ENCODE peak calls at places on chromosome 4, in ten cellular contexts. One of them, this sample, is unnamed.

GRCh38 chr4:108044951-108045686 is 55.4 kb downstream of the HADH start:
- DNase-seq in left ventricle myocardium inferior: no peak
- DNase-seq in transverse colon: no peak
- DNase-seq in PC-3: peak; percentile 56
- DNase-seq in upper lobe of right lung: no peak
- DNase-seq in mucosa of descending colon: no peak
- DNase-seq in K562: no peak
- DNase-seq in upper lobe of left lung: no peak
- DNase-seq in A549: no peak
- DNase-seq in hepatocyte: peak; percentile 34
- DNase-seq in this sample: no peak

GRCh38 chr4:37682701-37683401 is 3.3 kb downstream of the RELL1 start:
- DNase-seq in hepatocyte: peak; percentile 69
- DNase-seq in upper lobe of left lung: no peak
- DNase-seq in upper lobe of right lung: no peak
- DNase-seq in transverse colon: no peak
- DNase-seq in K562: no peak
- DNase-seq in left ventricle myocardium inferior: no peak
- DNase-seq in PC-3: no peak
- DNase-seq in A549: peak; percentile 48
- DNase-seq in mucosa of descending colon: no peak
- DNase-seq in this sample: no peak

GRCh38 chr4:26015133-26015651 is 101.2 kb downstream of the SMIM20 start:
- DNase-seq in PC-3: no peak
- DNase-seq in left ventricle myocardium inferior: peak; percentile 61
- DNase-seq in upper lobe of left lung: no peak
- DNase-seq in mucosa of descending colon: peak; percentile 69
- DNase-seq in hepatocyte: no peak
- DNase-seq in A549: no peak
- DNase-seq in K562: no peak
- DNase-seq in upper lobe of right lung: no peak
- DNase-seq in transverse colon: no peak
- DNase-seq in this sample: no peak

GRCh38 chr4:145298885-145299284 is 118.5 kb upstream of the OTUD4 start:
- DNase-seq in left ventricle myocardium inferior: no peak
- DNase-seq in upper lobe of right lung: no peak
- DNase-seq in mucosa of descending colon: no peak
- DNase-seq in PC-3: peak; percentile 62
- DNase-seq in transverse colon: peak; percentile 24
- DNase-seq in K562: no peak
- DNase-seq in upper lobe of left lung: peak; percentile 26
- DNase-seq in A549: no peak
- DNase-seq in hepatocyte: no peak
- DNase-seq in this sample: no peak

GRCh38 chr4:89410687-89411086 is 103.1 kb upstream of the GPRIN3 start:
- DNase-seq in mucosa of descending colon: no peak
- DNase-seq in hepatocyte: no peak
- DNase-seq in upper lobe of left lung: no peak
- DNase-seq in upper lobe of right lung: no peak
- DNase-seq in A549: no peak
- DNase-seq in left ventricle myocardium inferior: no peak
- DNase-seq in K562: no peak
- DNase-seq in transverse colon: no peak
- DNase-seq in PC-3: no peak
- DNase-seq in this sample: no peak

GRCh38 chr4:4673070-4673469 is 131.2 kb upstream of the STX18 start:
- DNase-seq in upper lobe of left lung: no peak
- DNase-seq in mucosa of descending colon: peak; percentile 73
- DNase-seq in PC-3: peak; percentile 69
- DNase-seq in upper lobe of right lung: no peak
- DNase-seq in K562: peak; percentile 100
- DNase-seq in left ventricle myocardium inferior: no peak
- DNase-seq in A549: peak; percentile 86
- DNase-seq in transverse colon: peak; percentile 44
- DNase-seq in hepatocyte: peak; percentile 32
- DNase-seq in this sample: peak; percentile 52

GRCh38 chr4:138672393-138672976 is 343.1 kb upstream of the NOCT start:
- DNase-seq in K562: no peak
- DNase-seq in hepatocyte: no peak
- DNase-seq in PC-3: no peak
- DNase-seq in transverse colon: no peak
- DNase-seq in mucosa of descending colon: no peak
- DNase-seq in upper lobe of right lung: no peak
- DNase-seq in left ventricle myocardium inferior: no peak
- DNase-seq in upper lobe of left lung: no peak
- DNase-seq in A549: no peak
- DNase-seq in this sample: no peak

GRCh38 chr4:139628184-139629012 is 37.2 kb upstream of the MGST2 start:
- DNase-seq in upper lobe of left lung: no peak
- DNase-seq in PC-3: no peak
- DNase-seq in hepatocyte: no peak
- DNase-seq in K562: no peak
- DNase-seq in upper lobe of right lung: peak; percentile 69
- DNase-seq in mucosa of descending colon: no peak
- DNase-seq in transverse colon: peak; percentile 60
- DNase-seq in left ventricle myocardium inferior: no peak
- DNase-seq in A549: no peak
- DNase-seq in this sample: peak; percentile 59

GRCh38 chr4:131257241-131257640 is 1891.9 kb upstream of the PCDH10 start:
- DNase-seq in A549: no peak
- DNase-seq in left ventricle myocardium inferior: no peak
- DNase-seq in K562: no peak
- DNase-seq in upper lobe of left lung: no peak
- DNase-seq in hepatocyte: no peak
- DNase-seq in transverse colon: no peak
- DNase-seq in PC-3: no peak
- DNase-seq in mucosa of descending colon: no peak
- DNase-seq in upper lobe of right lung: no peak
- DNase-seq in this sample: no peak

GRCh38 chr4:163672751-163673150 is 178.3 kb downstream of the TMA16 start:
- DNase-seq in K562: no peak
- DNase-seq in PC-3: no peak
- DNase-seq in mucosa of descending colon: no peak
- DNase-seq in hepatocyte: no peak
- DNase-seq in transverse colon: no peak
- DNase-seq in upper lobe of left lung: no peak
- DNase-seq in A549: no peak
- DNase-seq in left ventricle myocardium inferior: no peak
- DNase-seq in upper lobe of right lung: no peak
- DNase-seq in this sample: no peak

GRCh38 chr4:166324321-166324720 is 451.3 kb downstream of the TLL1 start:
- DNase-seq in hepatocyte: peak; percentile 40
- DNase-seq in mucosa of descending colon: no peak
- DNase-seq in upper lobe of right lung: no peak
- DNase-seq in transverse colon: peak; percentile 29
- DNase-seq in upper lobe of left lung: no peak
- DNase-seq in K562: no peak
- DNase-seq in left ventricle myocardium inferior: no peak
- DNase-seq in PC-3: peak; percentile 62
- DNase-seq in A549: peak; percentile 36
- DNase-seq in this sample: no peak

GRCh38 chr4:187814737-187815465 is 180.7 kb upstream of the ZFP42 start:
- DNase-seq in K562: no peak
- DNase-seq in upper lobe of right lung: peak; percentile 74
- DNase-seq in hepatocyte: no peak
- DNase-seq in PC-3: no peak
- DNase-seq in left ventricle myocardium inferior: no peak
- DNase-seq in mucosa of descending colon: peak; percentile 43
- DNase-seq in upper lobe of left lung: no peak
- DNase-seq in transverse colon: no peak
- DNase-seq in A549: no peak
- DNase-seq in this sample: no peak

GRCh38 chr4:173526034-173526482 is 4.0 kb downstream of the HAND2 start:
- DNase-seq in hepatocyte: no peak
- DNase-seq in A549: no peak
- DNase-seq in upper lobe of left lung: no peak
- DNase-seq in PC-3: no peak
- DNase-seq in mucosa of descending colon: no peak
- DNase-seq in left ventricle myocardium inferior: no peak
- DNase-seq in transverse colon: no peak
- DNase-seq in K562: no peak
- DNase-seq in upper lobe of right lung: no peak
- DNase-seq in this sample: no peak
- H3K9me3 ChIP-seq in hepatocyte: no peaks in the 10 kb centered on the region
- H3K9me3 ChIP-seq in A549: no peaks in the 10 kb centered on the region
- H3K9me3 ChIP-seq in upper lobe of left lung: no peaks in the 10 kb centered on the region
- H3K9me3 ChIP-seq in PC-3: no peaks in the 10 kb centered on the region
- H3K9me3 ChIP-seq in mucosa of descending colon: no peaks in the 10 kb centered on the region
- H3K9me3 ChIP-seq in left ventricle myocardium inferior: no peaks in the 10 kb centered on the region
- H3K9me3 ChIP-seq in transverse colon: no peaks in the 10 kb centered on the region
- H3K9me3 ChIP-seq in K562: peaks cover 3% of the 10 kb centered on the region
- H3K9me3 ChIP-seq in upper lobe of right lung: no peaks in the 10 kb centered on the region
- H3K9me3 ChIP-seq in this sample: no peaks in the 10 kb centered on the region

GRCh38 chr4:81590596-81590995 is 118.9 kb upstream of the RASGEF1B start:
- DNase-seq in hepatocyte: no peak
- DNase-seq in transverse colon: no peak
- DNase-seq in K562: no peak
- DNase-seq in PC-3: no peak
- DNase-seq in mucosa of descending colon: no peak
- DNase-seq in left ventricle myocardium inferior: no peak
- DNase-seq in A549: no peak
- DNase-seq in upper lobe of left lung: no peak
- DNase-seq in upper lobe of right lung: no peak
- DNase-seq in this sample: no peak
- TF ChIP-seq CTCF in hepatocyte: no peak
- TF ChIP-seq CTCF in transverse colon: no peak
- TF ChIP-seq CTCF in K562: no peak
- TF ChIP-seq CTCF in PC-3: no peak
- TF ChIP-seq CTCF in mucosa of descending colon: no peak
- TF ChIP-seq CTCF in left ventricle myocardium inferior: no peak
- TF ChIP-seq CTCF in A549: no peak
- TF ChIP-seq CTCF in upper lobe of left lung: no peak
- TF ChIP-seq CTCF in upper lobe of right lung: no peak
- TF ChIP-seq CTCF in this sample: no peak

DNA sequence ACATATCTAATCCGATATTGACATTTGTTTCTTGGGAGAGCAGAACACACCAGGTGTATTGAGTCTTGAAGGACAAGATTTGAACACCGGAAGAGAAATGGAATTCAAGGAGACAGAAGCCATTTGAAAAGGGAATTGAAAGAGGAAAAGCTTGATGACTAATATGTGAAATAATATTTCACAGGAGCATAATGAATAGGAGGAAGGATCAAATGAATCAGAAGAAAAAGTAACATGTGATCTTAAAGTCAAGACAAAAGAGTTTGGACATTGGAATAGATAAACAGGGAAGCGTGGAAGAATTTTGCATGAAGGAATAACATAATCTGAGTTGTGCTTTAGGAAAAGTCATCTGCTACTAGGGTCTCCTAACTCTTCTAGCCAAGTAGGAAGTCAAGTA is 145.5 kb upstream of the PDHA2 start:
- DNase-seq in transverse colon: no peak
- DNase-seq in A549: no peak
- DNase-seq in upper lobe of left lung: no peak
- DNase-seq in upper lobe of right lung: no peak
- DNase-seq in PC-3: no peak
- DNase-seq in left ventricle myocardium inferior: no peak
- DNase-seq in mucosa of descending colon: no peak
- DNase-seq in hepatocyte: no peak
- DNase-seq in K562: no peak
- DNase-seq in this sample: no peak
- H3K9me3 ChIP-seq in transverse colon: no peaks in the 10 kb centered on the region
- H3K9me3 ChIP-seq in A549: no peaks in the 10 kb centered on the region
- H3K9me3 ChIP-seq in upper lobe of left lung: no peaks in the 10 kb centered on the region
- H3K9me3 ChIP-seq in upper lobe of right lung: no peaks in the 10 kb centered on the region
- H3K9me3 ChIP-seq in PC-3: no peaks in the 10 kb centered on the region
- H3K9me3 ChIP-seq in left ventricle myocardium inferior: no peaks in the 10 kb centered on the region
- H3K9me3 ChIP-seq in mucosa of descending colon: no peaks in the 10 kb centered on the region
- H3K9me3 ChIP-seq in hepatocyte: no peaks in the 10 kb centered on the region
- H3K9me3 ChIP-seq in K562: no peaks in the 10 kb centered on the region
- H3K9me3 ChIP-seq in this sample: no peaks in the 10 kb centered on the region

GRCh38 chr4:127968565-127968964 is 3.4 kb downstream of the ABHD18 start:
- DNase-seq in transverse colon: no peak
- DNase-seq in K562: no peak
- DNase-seq in left ventricle myocardium inferior: no peak
- DNase-seq in A549: no peak
- DNase-seq in mucosa of descending colon: no peak
- DNase-seq in hepatocyte: no peak
- DNase-seq in upper lobe of right lung: no peak
- DNase-seq in PC-3: no peak
- DNase-seq in upper lobe of left lung: no peak
- DNase-seq in this sample: no peak

GRCh38 chr4:127959794-127960193 is 5.2 kb downstream of the MFSD8 start:
- DNase-seq in transverse colon: no peak
- DNase-seq in upper lobe of left lung: no peak
- DNase-seq in mucosa of descending colon: no peak
- DNase-seq in K562: no peak
- DNase-seq in left ventricle myocardium inferior: no peak
- DNase-seq in hepatocyte: no peak
- DNase-seq in A549: no peak
- DNase-seq in upper lobe of right lung: no peak
- DNase-seq in PC-3: no peak
- DNase-seq in this sample: no peak

GRCh38 chr4:127967141-127967775 is 2.1 kb downstream of the ABHD18 start:
- DNase-seq in A549: no peak
- DNase-seq in PC-3: no peak
- DNase-seq in transverse colon: no peak
- DNase-seq in upper lobe of right lung: no peak
- DNase-seq in upper lobe of left lung: no peak
- DNase-seq in K562: no peak
- DNase-seq in left ventricle myocardium inferior: no peak
- DNase-seq in mucosa of descending colon: no peak
- DNase-seq in hepatocyte: no peak
- DNase-seq in this sample: no peak

GRCh38 chr4:127965803-127966175 is 583 bp downstream of the ABHD18 start:
- DNase-seq in mucosa of descending colon: peak; percentile 81
- DNase-seq in hepatocyte: peak; percentile 83
- DNase-seq in A549: peak; percentile 42
- DNase-seq in upper lobe of right lung: peak; percentile 82
- DNase-seq in transverse colon: peak; percentile 70
- DNase-seq in K562: peak; percentile 49
- DNase-seq in upper lobe of left lung: peak; percentile 75
- DNase-seq in left ventricle myocardium inferior: peak; percentile 32
- DNase-seq in PC-3: peak; percentile 33
- DNase-seq in this sample: peak; percentile 63

DNA sequence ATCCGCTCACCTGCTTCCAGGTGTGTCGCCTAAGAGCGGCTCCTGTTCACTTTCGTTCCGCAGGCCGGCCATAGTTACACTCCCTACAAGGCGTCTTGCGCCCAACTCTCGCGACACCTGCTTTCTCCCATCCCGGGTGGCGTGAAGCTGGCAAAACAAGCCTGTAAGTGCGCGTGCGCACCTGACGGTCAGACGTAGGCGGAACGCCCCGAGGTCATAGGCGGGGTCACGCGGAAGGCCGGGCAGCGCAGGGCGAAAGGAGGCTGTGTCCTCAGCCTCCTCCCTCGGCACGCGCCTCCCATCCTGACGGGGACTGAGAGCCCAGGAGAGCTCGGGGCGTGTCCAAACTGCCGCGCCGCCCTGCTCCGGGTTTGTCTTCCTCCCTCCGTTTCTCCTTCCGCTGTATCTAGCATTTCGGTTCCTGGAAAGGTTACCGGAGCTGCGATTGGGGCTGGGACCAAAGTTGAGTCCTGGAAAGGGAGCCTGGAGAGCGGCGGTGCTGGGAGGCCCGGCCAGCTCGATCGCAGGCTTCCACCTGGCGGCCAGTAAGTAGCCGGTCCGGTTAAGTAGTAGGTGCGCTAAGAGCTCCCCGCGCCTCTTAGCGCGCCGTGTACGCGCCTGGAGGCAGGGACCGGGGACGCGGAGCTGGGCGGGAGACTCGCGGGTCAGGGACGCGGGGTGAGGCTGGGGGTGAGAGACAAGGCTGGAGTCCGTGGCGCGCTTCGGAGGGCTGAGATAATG is at the start of the genes ABHD18 and MFSD8:
- DNase-seq in mucosa of descending colon: peak; percentile 100
- DNase-seq in A549: peak; percentile 99
- DNase-seq in PC-3: peak; percentile 98
- DNase-seq in left ventricle myocardium inferior: peak; percentile 99
- DNase-seq in transverse colon: peak; percentile 100
- DNase-seq in upper lobe of right lung: peak; percentile 100
- DNase-seq in upper lobe of left lung: peak; percentile 100
- DNase-seq in K562: peak; percentile 92
- DNase-seq in hepatocyte: peak; percentile 100
- DNase-seq in this sample: peak; percentile 100
- TF ChIP-seq CTCF in mucosa of descending colon: no peak
- TF ChIP-seq CTCF in A549: no peak
- TF ChIP-seq CTCF in PC-3: peak; percentile 46
- TF ChIP-seq CTCF in left ventricle myocardium inferior: peak; percentile 62
- TF ChIP-seq CTCF in transverse colon: peak; percentile 41
- TF ChIP-seq CTCF in upper lobe of right lung: peak; percentile 40
- TF ChIP-seq CTCF in upper lobe of left lung: peak; percentile 35
- TF ChIP-seq CTCF in K562: peak; percentile 53
- TF ChIP-seq CTCF in hepatocyte: peak; percentile 47
- TF ChIP-seq CTCF in this sample: no peak

This sample was measured in Peyer's patch.